ENCODE peak calls at places on chromosomes 2 and 18, in four cellular contexts. E is GM03348; D is stimulated activated CD4-positive, alpha-beta T cell treated with anti-CD3 and anti-CD28 coated beads, Interleukin-1b, Interleukin-23, amount 100 ng/mL, for 24 hours; K is A549. V is an unnamed sample.

GRCh38 chr2:167209784-167210183 is 321.5 kb downstream of the XIRP2 start:
- DNase-seq in E (peak), D (no peak), K (no peak), V (no peak)

GRCh38 chr2:232362174-232362913 is 16.2 kb upstream of the ALPP start:
- DNase-seq in E (no peak), D (no peak), K (no peak), V (no peak)

GRCh38 chr2:120517790-120518469 is 172.0 kb downstream of the INHBB start:
- DNase-seq in E (no peak), D (no peak), K (no peak), V (no peak)

GRCh38 chr18:48676756-48677368 is 138.0 kb downstream of the CTIF start:
- DNase-seq in E (peak), D (peak), K (peak), V (peak)

GRCh38 chr18:24630346-24630880 is 170.0 kb downstream of the HRH4 start:
- DNase-seq in E (no peak), D (no peak), K (no peak), V (no peak)

GRCh38 chr2:214465386-214466146 is 54.7 kb downstream of the VWC2L start:
- DNase-seq in E (peak), D (no peak), K (no peak), V (no peak)

GRCh38 chr2:95042472-95043271 is 17.2 kb downstream of the MAL start:
- DNase-seq in E (no peak), D (no peak), K (no peak), V (no peak)

GRCh38 chr2:38091757-38092156 is 15.8 kb upstream of the CYP1B1 start:
- DNase-seq in E (no peak), D (no peak), K (no peak), V (no peak)

GRCh38 chr2:9136997-9137819 is 69.4 kb upstream of the ASAP2 start:
- DNase-seq in E (no peak), D (no peak), K (no peak), V (no peak)

GRCh38 chr2:134432438-134432883 is 178.6 kb downstream of the MGAT5 start:
- DNase-seq in E (no peak), D (no peak), K (peak), V (no peak)

GRCh38 chr2:19540739-19541503 is 182.5 kb upstream of the OSR1 start:
- DNase-seq in E (peak), D (no peak), K (peak), V (no peak)

GRCh38 chr2:101442042-101442666 is 32.8 kb downstream of the RFX8 start:
- DNase-seq in E (peak), D (no peak), K (no peak), V (peak)

GRCh38 chr2:61420986-61421546 is 49.8 kb downstream of the USP34 start:
- DNase-seq in E (no peak), D (no peak), K (no peak), V (no peak)

GRCh38 chr2:198991431-198991830 is 466.3 kb downstream of the SATB2 start:
- DNase-seq in E (no peak), D (no peak), K (no peak), V (no peak)

GRCh38 chr18:21686282-21687105 is 18.1 kb downstream of the ABHD3 start:
- DNase-seq in E (no peak), D (no peak), K (no peak), V (no peak)